ENCODE peak calls at places on chromosome 16, in seven cellular contexts. N, M, D, S, G, T and L are unnamed samples.
A peak's percentile ranks its signal among the peaks of the same experiment; 100 is the strongest.

GRCh38 chr16:29926675-29927522 is 873 bp upstream of the KCTD13 start:
- DNase-seq in N (no peak), M (peak; percentile 68), D (peak; percentile 34), S (no peak), G (peak; percentile 69), T (peak; percentile 65), L (peak; percentile 68)

GRCh38 chr16:13856811-13857511 is 63.0 kb upstream of the ERCC4 start:
- DNase-seq in N (no peak), M (no peak), D (no peak), S (no peak), G (no peak), T (no peak), L (no peak)

GRCh38 chr16:48538746-48539484 is 71.1 kb downstream of the N4BP1 start:
- DNase-seq in N (no peak), M (peak; percentile 3), D (no peak), S (no peak), G (no peak), T (no peak), L (no peak)

GRCh38 chr16:4611337-4612023 is 3.2 kb downstream of the UBALD1 start:
- DNase-seq in N (no peak), M (no peak), D (no peak), S (no peak), G (peak; percentile 77), T (no peak), L (no peak)

GRCh38 chr16:11254913-11255736 is 879 bp downstream of the SOCS1 start:
- DNase-seq in N (no peak), M (peak; percentile 49), D (peak; percentile 42), S (peak; percentile 58), G (peak; percentile 86), T (peak; percentile 43), L (peak; percentile 48)

GRCh38 chr16:66342294-66342900 is 24.1 kb upstream of the CDH5 start:
- DNase-seq in N (no peak), M (no peak), D (no peak), S (peak; percentile 31), G (peak; percentile 44), T (no peak), L (peak; percentile 21)

GRCh38 chr16:10333321-10334032 is 52.4 kb upstream of the ATF7IP2 start:
- DNase-seq in N (no peak), M (no peak), D (no peak), S (no peak), G (no peak), T (no peak), L (no peak)

GRCh38 chr16:52492789-52493357 is 54.1 kb downstream of the TOX3 start:
- DNase-seq in N (no peak), M (peak; percentile 25), D (no peak), S (no peak), G (no peak), T (no peak), L (no peak)

GRCh38 chr16:71479420-71479819 is 9.7 kb downstream of the ZNF19 start:
- DNase-seq in N (no peak), M (no peak), D (no peak), S (no peak), G (peak; percentile 52), T (peak; percentile 8), L (peak; percentile 43)

GRCh38 chr16:67675999-67676398 is 9.4 kb downstream of the C16orf86 start:
- DNase-seq in N (no peak), M (no peak), D (no peak), S (no peak), G (no peak), T (no peak), L (no peak)

GRCh38 chr16:4323845-4324478 is 8.1 kb downstream of the GLIS2 start:
- DNase-seq in N (no peak), M (peak; percentile 51), D (no peak), S (no peak), G (peak; percentile 70), T (no peak), L (peak; percentile 61)

GRCh38 chr16:9755076-9755475 is 427.2 kb downstream of the GRIN2A start:
- DNase-seq in N (no peak), M (no peak), D (no peak), S (no peak), G (no peak), T (no peak), L (no peak)

GRCh38 chr16:47073223-47074155 is 70.3 kb downstream of the NETO2 start:
- DNase-seq in N (no peak), M (peak; percentile 53), D (no peak), S (no peak), G (no peak), T (no peak), L (peak; percentile 6)

GRCh38 chr16:74455213-74455612 is 33.9 kb upstream of the CLEC18B start:
- DNase-seq in N (no peak), M (no peak), D (peak; percentile 69), S (no peak), G (peak; percentile 88), T (no peak), L (no peak)

GRCh38 chr16:47016700-47017133 is 43.2 kb upstream of the DNAJA2 start:
- DNase-seq in N (no peak), M (no peak), D (no peak), S (no peak), G (no peak), T (no peak), L (no peak)

GRCh38 chr16:49587511-49587910 is 213.9 kb downstream of the C16orf78 start:
- DNase-seq in N (no peak), M (no peak), D (no peak), S (no peak), G (no peak), T (no peak), L (no peak)

GRCh38 chr16:57918994-57919393 is 51.9 kb downstream of the CNGB1 start:
- DNase-seq in N (no peak), M (no peak), D (no peak), S (no peak), G (no peak), T (no peak), L (no peak)

GRCh38 chr16:6020162-6020980 is 922.8 kb upstream of the EEF2KMT start:
- DNase-seq in N (no peak), M (no peak), D (no peak), S (no peak), G (no peak), T (no peak), L (no peak)

GRCh38 chr16:57736419-57737281 is 1.1 kb downstream of the KATNB1 start:
- DNase-seq in N (no peak), M (peak; percentile 72), D (peak; percentile 59), S (no peak), G (peak; percentile 93), T (peak; percentile 72), L (peak; percentile 82)

GRCh38 chr16:15521758-15522509 is 87.5 kb downstream of the BMERB1 start:
- DNase-seq in N (no peak), M (no peak), D (no peak), S (no peak), G (no peak), T (no peak), L (no peak)